ENCODE peak calls at places on chromosome 3, in six cellular contexts. One of them, this sample, is unnamed.

GRCh38 chr3:16183601-16184270 is 9.3 kb downstream of the GALNT15 start:
- DNase-seq in NCI-H524: peak; percentile 90
- DNase-seq in left colon: no peak
- DNase-seq in DMS153: no peak
- DNase-seq in posterior cingulate gyrus: no peak
- DNase-seq in activated T-cell treated with anti-CD3 and anti-CD28 coated beads for 4 hours: no peak
- DNase-seq in this sample: no peak

GRCh38 chr3:172107403-172107802 is 68.0 kb downstream of the FNDC3B start:
- DNase-seq in NCI-H524: no peak
- DNase-seq in left colon: no peak
- DNase-seq in DMS153: no peak
- DNase-seq in posterior cingulate gyrus: no peak
- DNase-seq in activated T-cell treated with anti-CD3 and anti-CD28 coated beads for 4 hours: no peak
- DNase-seq in this sample: peak; percentile 67

GRCh38 chr3:901953-902778 is 190.7 kb upstream of the CNTN6 start:
- DNase-seq in NCI-H524: peak; percentile 5
- DNase-seq in left colon: no peak
- DNase-seq in DMS153: no peak
- DNase-seq in posterior cingulate gyrus: no peak
- DNase-seq in activated T-cell treated with anti-CD3 and anti-CD28 coated beads for 4 hours: no peak
- DNase-seq in this sample: no peak

GRCh38 chr3:126612464-126613205 is 42.3 kb downstream of the TXNRD3 start:
- DNase-seq in NCI-H524: peak; percentile 10
- DNase-seq in left colon: no peak
- DNase-seq in DMS153: no peak
- DNase-seq in posterior cingulate gyrus: no peak
- DNase-seq in activated T-cell treated with anti-CD3 and anti-CD28 coated beads for 4 hours: no peak
- DNase-seq in this sample: no peak

GRCh38 chr3:177554900-177555759 is 357.8 kb upstream of the TBL1XR1 start:
- DNase-seq in NCI-H524: no peak
- DNase-seq in left colon: peak; percentile 12
- DNase-seq in DMS153: peak; percentile 44
- DNase-seq in posterior cingulate gyrus: peak; percentile 20
- DNase-seq in activated T-cell treated with anti-CD3 and anti-CD28 coated beads for 4 hours: no peak
- DNase-seq in this sample: no peak

GRCh38 chr3:186365202-186365974 is 3.4 kb upstream of the DGKG start:
- DNase-seq in NCI-H524: peak; percentile 71
- DNase-seq in left colon: no peak
- DNase-seq in DMS153: no peak
- DNase-seq in posterior cingulate gyrus: peak; percentile 67
- DNase-seq in activated T-cell treated with anti-CD3 and anti-CD28 coated beads for 4 hours: no peak
- DNase-seq in this sample: no peak

GRCh38 chr3:7752005-7752404 is 749.6 kb upstream of the LMCD1 start:
- DNase-seq in NCI-H524: no peak
- DNase-seq in left colon: no peak
- DNase-seq in DMS153: no peak
- DNase-seq in posterior cingulate gyrus: no peak
- DNase-seq in activated T-cell treated with anti-CD3 and anti-CD28 coated beads for 4 hours: no peak
- DNase-seq in this sample: no peak

GRCh38 chr3:28840976-28841376 is 439.9 kb upstream of the RBMS3 start:
- DNase-seq in NCI-H524: no peak
- DNase-seq in left colon: no peak
- DNase-seq in DMS153: no peak
- DNase-seq in posterior cingulate gyrus: no peak
- DNase-seq in activated T-cell treated with anti-CD3 and anti-CD28 coated beads for 4 hours: no peak
- DNase-seq in this sample: no peak

GRCh38 chr3:188646592-188646991 is 492.6 kb downstream of the LPP start:
- DNase-seq in NCI-H524: no peak
- DNase-seq in left colon: no peak
- DNase-seq in DMS153: peak; percentile 83
- DNase-seq in posterior cingulate gyrus: no peak
- DNase-seq in activated T-cell treated with anti-CD3 and anti-CD28 coated beads for 4 hours: no peak
- DNase-seq in this sample: no peak

GRCh38 chr3:184230081-184230602 is 757 bp downstream of the VWA5B2 start:
- DNase-seq in NCI-H524: peak; percentile 69
- DNase-seq in left colon: no peak
- DNase-seq in DMS153: no peak
- DNase-seq in posterior cingulate gyrus: no peak
- DNase-seq in activated T-cell treated with anti-CD3 and anti-CD28 coated beads for 4 hours: no peak
- DNase-seq in this sample: no peak

GRCh38 chr3:36635731-36636130 is 128.6 kb downstream of the DCLK3 start:
- DNase-seq in NCI-H524: no peak
- DNase-seq in left colon: no peak
- DNase-seq in DMS153: no peak
- DNase-seq in posterior cingulate gyrus: no peak
- DNase-seq in activated T-cell treated with anti-CD3 and anti-CD28 coated beads for 4 hours: no peak
- DNase-seq in this sample: no peak

GRCh38 chr3:30693470-30694120 is 87.2 kb downstream of the TGFBR2 start:
- DNase-seq in NCI-H524: peak; percentile 75
- DNase-seq in left colon: peak; percentile 22
- DNase-seq in DMS153: no peak
- DNase-seq in posterior cingulate gyrus: peak; percentile 19
- DNase-seq in activated T-cell treated with anti-CD3 and anti-CD28 coated beads for 4 hours: no peak
- DNase-seq in this sample: peak; percentile 60

GRCh38 chr3:190972840-190973270 is 110.4 kb upstream of the GMNC start:
- DNase-seq in NCI-H524: no peak
- DNase-seq in left colon: no peak
- DNase-seq in DMS153: no peak
- DNase-seq in posterior cingulate gyrus: no peak
- DNase-seq in activated T-cell treated with anti-CD3 and anti-CD28 coated beads for 4 hours: no peak
- DNase-seq in this sample: no peak

GRCh38 chr3:111539351-111540331 is 2.4 kb upstream of the CD96 start:
- DNase-seq in NCI-H524: peak; percentile 74
- DNase-seq in left colon: peak; percentile 65
- DNase-seq in DMS153: peak; percentile 21
- DNase-seq in posterior cingulate gyrus: peak; percentile 65
- DNase-seq in activated T-cell treated with anti-CD3 and anti-CD28 coated beads for 4 hours: peak; percentile 57
- DNase-seq in this sample: peak; percentile 44

GRCh38 chr3:72312339-72312738 is 527.4 kb upstream of the PROK2 start:
- DNase-seq in NCI-H524: no peak
- DNase-seq in left colon: no peak
- DNase-seq in DMS153: no peak
- DNase-seq in posterior cingulate gyrus: no peak
- DNase-seq in activated T-cell treated with anti-CD3 and anti-CD28 coated beads for 4 hours: no peak
- DNase-seq in this sample: no peak

GRCh38 chr3:141878812-141879211 is 2.4 kb downstream of the ATP1B3 start:
- DNase-seq in NCI-H524: peak; percentile 84
- DNase-seq in left colon: peak; percentile 39
- DNase-seq in DMS153: no peak
- DNase-seq in posterior cingulate gyrus: no peak
- DNase-seq in activated T-cell treated with anti-CD3 and anti-CD28 coated beads for 4 hours: no peak
- DNase-seq in this sample: no peak

GRCh38 chr3:5205165-5205941 is 17.8 kb downstream of the EDEM1 start:
- DNase-seq in NCI-H524: no peak
- DNase-seq in left colon: no peak
- DNase-seq in DMS153: no peak
- DNase-seq in posterior cingulate gyrus: no peak
- DNase-seq in activated T-cell treated with anti-CD3 and anti-CD28 coated beads for 4 hours: no peak
- DNase-seq in this sample: no peak

GRCh38 chr3:158827773-158828172 is 25.9 kb downstream of the MFSD1 start:
- DNase-seq in NCI-H524: no peak
- DNase-seq in left colon: no peak
- DNase-seq in DMS153: no peak
- DNase-seq in posterior cingulate gyrus: no peak
- DNase-seq in activated T-cell treated with anti-CD3 and anti-CD28 coated beads for 4 hours: no peak
- DNase-seq in this sample: no peak

GRCh38 chr3:107124885-107125284 is 252.4 kb upstream of the CCDC54 start:
- DNase-seq in NCI-H524: peak; percentile 98
- DNase-seq in left colon: no peak
- DNase-seq in DMS153: no peak
- DNase-seq in posterior cingulate gyrus: no peak
- DNase-seq in activated T-cell treated with anti-CD3 and anti-CD28 coated beads for 4 hours: no peak
- DNase-seq in this sample: no peak

GRCh38 chr3:188901126-188901525 is 270.6 kb upstream of the TPRG1 start:
- DNase-seq in NCI-H524: no peak
- DNase-seq in left colon: no peak
- DNase-seq in DMS153: no peak
- DNase-seq in posterior cingulate gyrus: no peak
- DNase-seq in activated T-cell treated with anti-CD3 and anti-CD28 coated beads for 4 hours: no peak
- DNase-seq in this sample: no peak

GRCh38 chr3:43405888-43406636 is 119.7 kb downstream of the SNRK start:
- DNase-seq in NCI-H524: no peak
- DNase-seq in left colon: no peak
- DNase-seq in DMS153: no peak
- DNase-seq in posterior cingulate gyrus: peak; percentile 62
- DNase-seq in activated T-cell treated with anti-CD3 and anti-CD28 coated beads for 4 hours: no peak
- DNase-seq in this sample: no peak

GRCh38 chr3:87461036-87461435 is 184.7 kb upstream of the POU1F1 start:
- DNase-seq in NCI-H524: no peak
- DNase-seq in left colon: no peak
- DNase-seq in DMS153: no peak
- DNase-seq in posterior cingulate gyrus: no peak
- DNase-seq in activated T-cell treated with anti-CD3 and anti-CD28 coated beads for 4 hours: no peak
- DNase-seq in this sample: no peak

GRCh38 chr3:111737712-111738097 is 121.4 kb upstream of the PHLDB2 start:
- DNase-seq in NCI-H524: no peak
- DNase-seq in left colon: no peak
- DNase-seq in DMS153: no peak
- DNase-seq in posterior cingulate gyrus: no peak
- DNase-seq in activated T-cell treated with anti-CD3 and anti-CD28 coated beads for 4 hours: no peak
- DNase-seq in this sample: no peak

GRCh38 chr3:147118611-147119010 is 287.7 kb downstream of the ZIC4 start:
- DNase-seq in NCI-H524: no peak
- DNase-seq in left colon: no peak
- DNase-seq in DMS153: no peak
- DNase-seq in posterior cingulate gyrus: no peak
- DNase-seq in activated T-cell treated with anti-CD3 and anti-CD28 coated beads for 4 hours: no peak
- DNase-seq in this sample: no peak

GRCh38 chr3:124584245-124584551 is 146.1 kb upstream of the UMPS start:
- DNase-seq in NCI-H524: no peak
- DNase-seq in left colon: no peak
- DNase-seq in DMS153: no peak
- DNase-seq in posterior cingulate gyrus: no peak
- DNase-seq in activated T-cell treated with anti-CD3 and anti-CD28 coated beads for 4 hours: no peak
- DNase-seq in this sample: peak; percentile 51

GRCh38 chr3:99199021-99199420 is 297.5 kb upstream of the DCBLD2 start:
- DNase-seq in NCI-H524: no peak
- DNase-seq in left colon: no peak
- DNase-seq in DMS153: no peak
- DNase-seq in posterior cingulate gyrus: no peak
- DNase-seq in activated T-cell treated with anti-CD3 and anti-CD28 coated beads for 4 hours: no peak
- DNase-seq in this sample: no peak

This sample was measured in central memory CD4-positive, alpha-beta T cell.